ENCODE peak calls at places on chromosomes 2 and 18, in six cellular contexts. Q is neural progenitor cell, A is GM23248, B is PC-3, C is GM23338, J is HCT116. X is an unnamed sample. For H3K4me1, the result is how much of the 10 kb centered on the place peaks cover.

GRCh38 chr18:31741096-31741735 is 19.5 kb downstream of the SLC25A52 start:
- DNase-seq in B (peak), J (peak), A (peak), C (peak), Q (peak), X (peak)

GRCh38 chr2:231621051-231621879 is 28.6 kb downstream of the TEX44 start:
- DNase-seq in B (peak), A (no peak), J (peak), Q (peak), C (peak), X (no peak)

GRCh38 chr2:155546715-155547555 is 785.6 kb downstream of the NR4A2 start:
- DNase-seq in A (peak), B (no peak), J (no peak), C (no peak), Q (no peak), X (no peak)

GRCh38 chr2:72813841-72814240 is 12.0 kb downstream of the EXOC6B start:
- DNase-seq in J (no peak), Q (no peak), B (no peak), A (peak), C (no peak), X (no peak)

GRCh38 chr2:24492283-24493272 is 1.5 kb downstream of the NCOA1 start:
- DNase-seq in B (peak), J (no peak), C (peak), Q (peak), A (peak), X (no peak)

GRCh38 chr2:45889053-45889452 is 237.6 kb downstream of the PRKCE start:
- DNase-seq in A (no peak), J (no peak), B (no peak), Q (peak), C (peak), X (peak)

GRCh38 chr2:38407111-38407682 is 30.1 kb upstream of the ATL2 start:
- DNase-seq in B (no peak), J (no peak), Q (no peak), C (no peak), A (no peak), X (peak)

GRCh38 chr2:75102011-75102410 is 97.3 kb downstream of the TACR1 start:
- DNase-seq in C (no peak), B (no peak), A (peak), J (no peak), Q (no peak), X (no peak)

GRCh38 chr2:100259106-100259505 is 63.2 kb downstream of the LONRF2 start:
- DNase-seq in Q (no peak), A (no peak), B (no peak), J (no peak), C (no peak), X (no peak)

GRCh38 chr2:217075225-217075802 is 215.4 kb upstream of the TNP1 start:
- DNase-seq in J (no peak), C (no peak), A (peak), Q (peak), B (no peak), X (no peak)
- H2AFZ ChIP-seq in J (no peak), C (no peak), A (no peak), Q (no peak), B (no peak), X (no peak)

GRCh38 chr2:157839162-157839801 is 36.8 kb downstream of the ACVR1 start:
- DNase-seq in A (peak), Q (peak), B (peak), C (peak), J (no peak), X (no peak)
- TF ChIP-seq EZH2phosphoT487 in A (no peak), Q (no peak), B (no peak), C (no peak), J (no peak), X (no peak)

GRCh38 chr18:27712066-27712465 is 464.9 kb downstream of the CDH2 start:
- DNase-seq in A (no peak), Q (peak), J (no peak), C (peak), B (no peak), X (no peak)
- H3K4me1 ChIP-seq in A (under half), Q (half or more), J (under half), C (under half), B (under half), X (under half)

DNA sequence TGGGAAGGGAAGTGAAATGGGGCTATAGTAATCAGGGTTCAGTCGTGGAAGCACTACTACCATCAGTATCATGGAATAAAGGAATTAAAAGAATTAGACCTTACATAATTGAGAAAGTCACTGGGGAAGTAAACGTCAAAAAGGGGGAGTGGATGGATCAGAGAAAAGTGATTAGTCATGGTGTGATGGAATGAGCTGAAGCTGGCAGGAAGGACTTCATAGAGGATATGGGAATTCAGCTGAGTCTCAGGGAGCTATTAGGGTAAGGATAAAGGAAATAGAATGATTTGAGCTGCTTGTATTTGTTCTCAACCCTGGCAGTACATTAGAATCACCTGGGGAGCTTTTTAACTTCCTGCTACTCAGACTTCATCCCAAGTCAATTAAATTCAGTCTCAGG is 53.4 kb upstream of the SETBP1 start:
- DNase-seq in J (no peak), Q (no peak), B (peak), A (peak), C (no peak), X (no peak)
- H2AFZ ChIP-seq in J (no peak), Q (no peak), B (no peak), A (peak), C (peak), X (no peak)

DNA sequence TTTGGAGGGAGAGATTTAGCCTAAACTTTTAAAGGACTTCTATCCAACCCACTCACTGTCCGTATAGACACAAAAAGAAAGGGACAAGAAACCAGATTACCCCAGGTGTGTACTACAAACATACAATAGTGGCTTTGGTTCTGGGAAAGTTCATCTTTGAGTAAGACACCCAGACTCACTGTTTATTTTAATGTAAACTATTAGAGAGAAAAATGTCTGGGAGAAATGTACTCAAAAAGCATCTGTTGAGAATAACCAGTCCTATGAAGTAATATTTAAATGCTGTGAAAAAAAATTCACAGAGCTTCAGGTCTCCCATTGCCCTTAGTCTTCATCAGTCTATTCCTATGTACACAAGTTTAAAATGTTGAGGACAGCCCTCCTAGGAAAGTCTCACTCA is 107.5 kb downstream of the SLC8A1 start:
- DNase-seq in Q (no peak), C (no peak), B (no peak), A (no peak), J (no peak), X (no peak)
- TF ChIP-seq EZH2phosphoT487 in Q (no peak), C (no peak), B (no peak), A (no peak), J (no peak), X (no peak)

GRCh38 chr2:144449028-144449406 is 70.9 kb downstream of the ZEB2 start:
- DNase-seq in C (peak), Q (no peak), A (peak), J (no peak), B (no peak), X (peak)
- H3K4me1 ChIP-seq in C (under half), Q (under half), A (under half), J (under half), B (under half), X (under half)

X was measured in OCI-LY7.